ENCODE peak calls at places on chromosomes 2 and 18, in ten cellular contexts. One of them, this sample, is unnamed.

GRCh38 chr2:207163815-207164747 is 1.7 kb downstream of the KLF7 start:
- DNase-seq in choroid plexus epithelial cell: peak
- DNase-seq in neural progenitor cell: peak
- DNase-seq in cardiac muscle cell: peak
- DNase-seq in heart right ventricle: peak
- DNase-seq in GM23338: peak
- DNase-seq in MCF 10A: peak
- DNase-seq in osteocyte: no peak
- DNase-seq in astrocyte: peak
- DNase-seq in tibial artery: peak
- DNase-seq in this sample: peak

GRCh38 chr2:105328281-105329196 is 996 bp downstream of the TGFBRAP1 start:
- DNase-seq in choroid plexus epithelial cell: peak
- DNase-seq in neural progenitor cell: no peak
- DNase-seq in cardiac muscle cell: no peak
- DNase-seq in heart right ventricle: no peak
- DNase-seq in GM23338: peak
- DNase-seq in MCF 10A: peak
- DNase-seq in osteocyte: no peak
- DNase-seq in astrocyte: no peak
- DNase-seq in tibial artery: peak
- DNase-seq in this sample: no peak

GRCh38 chr2:133303150-133303549 is 265.1 kb downstream of the NCKAP5 start:
- DNase-seq in choroid plexus epithelial cell: peak
- DNase-seq in neural progenitor cell: no peak
- DNase-seq in cardiac muscle cell: no peak
- DNase-seq in heart right ventricle: no peak
- DNase-seq in GM23338: no peak
- DNase-seq in MCF 10A: no peak
- DNase-seq in osteocyte: no peak
- DNase-seq in astrocyte: peak
- DNase-seq in tibial artery: no peak
- DNase-seq in this sample: no peak

GRCh38 chr2:19355931-19356544 is 2.4 kb downstream of the OSR1 start:
- DNase-seq in choroid plexus epithelial cell: peak
- DNase-seq in neural progenitor cell: peak
- DNase-seq in cardiac muscle cell: no peak
- DNase-seq in heart right ventricle: no peak
- DNase-seq in GM23338: peak
- DNase-seq in MCF 10A: no peak
- DNase-seq in osteocyte: peak
- DNase-seq in astrocyte: no peak
- DNase-seq in tibial artery: no peak
- DNase-seq in this sample: no peak

GRCh38 chr2:99576775-99577174 is 87.0 kb upstream of the REV1 start:
- DNase-seq in choroid plexus epithelial cell: no peak
- DNase-seq in neural progenitor cell: no peak
- DNase-seq in cardiac muscle cell: no peak
- DNase-seq in heart right ventricle: no peak
- DNase-seq in GM23338: no peak
- DNase-seq in MCF 10A: no peak
- DNase-seq in osteocyte: no peak
- DNase-seq in astrocyte: no peak
- DNase-seq in tibial artery: no peak
- DNase-seq in this sample: no peak

GRCh38 chr18:75754433-75754832 is 326.9 kb upstream of the SMIM21 start:
- DNase-seq in choroid plexus epithelial cell: no peak
- DNase-seq in neural progenitor cell: no peak
- DNase-seq in cardiac muscle cell: no peak
- DNase-seq in heart right ventricle: no peak
- DNase-seq in GM23338: no peak
- DNase-seq in MCF 10A: no peak
- DNase-seq in osteocyte: no peak
- DNase-seq in astrocyte: no peak
- DNase-seq in tibial artery: no peak
- DNase-seq in this sample: no peak

GRCh38 chr18:40939636-40940035 is 1015.4 kb upstream of the PIK3C3 start:
- DNase-seq in choroid plexus epithelial cell: no peak
- DNase-seq in neural progenitor cell: peak
- DNase-seq in cardiac muscle cell: no peak
- DNase-seq in heart right ventricle: no peak
- DNase-seq in GM23338: no peak
- DNase-seq in MCF 10A: no peak
- DNase-seq in osteocyte: no peak
- DNase-seq in astrocyte: no peak
- DNase-seq in tibial artery: no peak
- DNase-seq in this sample: no peak

GRCh38 chr2:128198666-128199065 is 107.7 kb downstream of the UGGT1 start:
- DNase-seq in choroid plexus epithelial cell: peak
- DNase-seq in neural progenitor cell: no peak
- DNase-seq in cardiac muscle cell: peak
- DNase-seq in heart right ventricle: peak
- DNase-seq in GM23338: no peak
- DNase-seq in MCF 10A: no peak
- DNase-seq in osteocyte: no peak
- DNase-seq in astrocyte: no peak
- DNase-seq in tibial artery: no peak
- DNase-seq in this sample: no peak

GRCh38 chr2:70887550-70888229 is 48.0 kb upstream of the ATP6V1B1 start:
- DNase-seq in choroid plexus epithelial cell: no peak
- DNase-seq in neural progenitor cell: peak
- DNase-seq in cardiac muscle cell: peak
- DNase-seq in heart right ventricle: peak
- DNase-seq in GM23338: peak
- DNase-seq in MCF 10A: no peak
- DNase-seq in osteocyte: peak
- DNase-seq in astrocyte: no peak
- DNase-seq in tibial artery: no peak
- DNase-seq in this sample: no peak

GRCh38 chr2:188091235-188091634 is 200.4 kb upstream of the GULP1 start:
- DNase-seq in choroid plexus epithelial cell: no peak
- DNase-seq in neural progenitor cell: no peak
- DNase-seq in cardiac muscle cell: peak
- DNase-seq in heart right ventricle: no peak
- DNase-seq in GM23338: no peak
- DNase-seq in MCF 10A: no peak
- DNase-seq in osteocyte: no peak
- DNase-seq in astrocyte: no peak
- DNase-seq in tibial artery: no peak
- DNase-seq in this sample: no peak

GRCh38 chr2:207159002-207159401 is 6.7 kb downstream of the KLF7 start:
- DNase-seq in choroid plexus epithelial cell: no peak
- DNase-seq in neural progenitor cell: no peak
- DNase-seq in cardiac muscle cell: no peak
- DNase-seq in heart right ventricle: no peak
- DNase-seq in GM23338: no peak
- DNase-seq in MCF 10A: no peak
- DNase-seq in osteocyte: no peak
- DNase-seq in astrocyte: no peak
- DNase-seq in tibial artery: no peak
- DNase-seq in this sample: no peak

DNA sequence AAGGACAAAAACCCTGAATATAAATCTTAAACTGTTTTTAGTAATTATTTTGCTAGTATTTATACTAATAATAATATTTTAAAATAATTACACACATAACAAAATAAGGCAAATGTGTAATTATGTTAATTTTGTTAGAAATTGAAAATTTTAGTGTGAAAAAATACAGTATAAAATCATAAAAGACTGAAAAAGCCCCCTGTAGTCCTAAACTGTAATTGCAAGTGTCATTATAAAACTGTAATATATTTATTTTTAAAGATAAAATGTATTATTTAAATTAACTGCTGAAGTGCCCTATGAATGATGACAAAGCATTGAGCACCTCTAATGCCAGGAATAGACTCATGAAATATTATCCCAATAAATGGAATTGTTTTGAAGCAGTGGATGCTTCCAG is 1117.7 kb downstream of the CBLN2 start:
- DNase-seq in choroid plexus epithelial cell: peak
- DNase-seq in neural progenitor cell: no peak
- DNase-seq in cardiac muscle cell: no peak
- DNase-seq in heart right ventricle: no peak
- DNase-seq in GM23338: no peak
- DNase-seq in MCF 10A: no peak
- DNase-seq in osteocyte: no peak
- DNase-seq in astrocyte: no peak
- DNase-seq in tibial artery: no peak
- DNase-seq in this sample: no peak
- TF ChIP-seq CTCF in choroid plexus epithelial cell: peak
- TF ChIP-seq CTCF in neural progenitor cell: no peak
- TF ChIP-seq CTCF in cardiac muscle cell: peak
- TF ChIP-seq CTCF in heart right ventricle: peak
- TF ChIP-seq CTCF in GM23338: no peak
- TF ChIP-seq CTCF in MCF 10A: no peak
- TF ChIP-seq CTCF in osteocyte: no peak
- TF ChIP-seq CTCF in astrocyte: no peak
- TF ChIP-seq CTCF in tibial artery: no peak
- TF ChIP-seq CTCF in this sample: no peak

GRCh38 chr2:41867553-41867952 is 180.3 kb upstream of the PKDCC start:
- DNase-seq in choroid plexus epithelial cell: peak
- DNase-seq in neural progenitor cell: no peak
- DNase-seq in cardiac muscle cell: no peak
- DNase-seq in heart right ventricle: no peak
- DNase-seq in GM23338: no peak
- DNase-seq in MCF 10A: no peak
- DNase-seq in osteocyte: no peak
- DNase-seq in astrocyte: no peak
- DNase-seq in tibial artery: no peak
- DNase-seq in this sample: no peak

GRCh38 chr2:41870257-41870570 is 177.6 kb upstream of the PKDCC start:
- DNase-seq in choroid plexus epithelial cell: no peak
- DNase-seq in neural progenitor cell: no peak
- DNase-seq in cardiac muscle cell: no peak
- DNase-seq in heart right ventricle: no peak
- DNase-seq in GM23338: no peak
- DNase-seq in MCF 10A: no peak
- DNase-seq in osteocyte: no peak
- DNase-seq in astrocyte: no peak
- DNase-seq in tibial artery: no peak
- DNase-seq in this sample: no peak

GRCh38 chr2:41872646-41873045 is 175.2 kb upstream of the PKDCC start:
- DNase-seq in choroid plexus epithelial cell: peak
- DNase-seq in neural progenitor cell: no peak
- DNase-seq in cardiac muscle cell: no peak
- DNase-seq in heart right ventricle: no peak
- DNase-seq in GM23338: no peak
- DNase-seq in MCF 10A: no peak
- DNase-seq in osteocyte: no peak
- DNase-seq in astrocyte: peak
- DNase-seq in tibial artery: no peak
- DNase-seq in this sample: no peak

GRCh38 chr2:41870948-41871522 is 176.8 kb upstream of the PKDCC start:
- DNase-seq in choroid plexus epithelial cell: peak
- DNase-seq in neural progenitor cell: peak
- DNase-seq in cardiac muscle cell: peak
- DNase-seq in heart right ventricle: peak
- DNase-seq in GM23338: peak
- DNase-seq in MCF 10A: no peak
- DNase-seq in osteocyte: no peak
- DNase-seq in astrocyte: peak
- DNase-seq in tibial artery: peak
- DNase-seq in this sample: no peak

DNA sequence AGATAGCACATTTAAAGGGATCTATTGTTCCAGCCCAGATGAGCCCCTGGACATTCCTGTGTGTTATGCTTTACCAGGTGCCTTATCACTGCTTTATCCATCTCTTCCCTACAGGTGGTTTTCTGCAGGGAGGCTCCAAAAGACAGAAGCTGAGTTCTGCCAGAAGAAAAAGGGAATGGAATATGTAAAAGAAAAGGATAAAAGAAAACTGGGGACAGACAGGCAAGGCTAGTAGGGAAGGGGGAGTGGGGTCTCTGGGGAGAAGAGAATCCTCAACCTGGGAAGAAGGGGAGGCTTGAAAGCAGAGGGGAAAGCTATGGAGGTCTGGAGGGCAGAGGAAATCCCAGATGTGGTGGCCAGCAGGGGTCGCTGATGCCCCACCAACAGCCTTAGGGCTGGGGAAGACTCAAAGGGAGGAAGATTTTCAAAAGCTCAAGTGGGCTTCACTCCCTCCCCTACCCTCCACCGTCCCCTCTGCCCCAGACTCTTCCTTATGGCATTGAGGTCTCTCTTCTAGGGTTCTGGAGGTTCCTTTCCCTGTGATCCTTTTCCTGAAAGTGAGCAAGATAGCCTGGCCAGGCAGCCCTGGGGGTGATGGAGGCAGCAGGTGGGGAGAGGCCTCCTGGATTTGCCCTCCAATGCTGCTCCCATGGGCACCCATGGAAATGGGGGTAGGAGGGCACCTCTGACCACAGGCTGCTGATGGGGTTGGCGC is 178.1 kb upstream of the PKDCC start:
- DNase-seq in choroid plexus epithelial cell: peak
- DNase-seq in neural progenitor cell: peak
- DNase-seq in cardiac muscle cell: peak
- DNase-seq in heart right ventricle: peak
- DNase-seq in GM23338: peak
- DNase-seq in MCF 10A: peak
- DNase-seq in osteocyte: peak
- DNase-seq in astrocyte: no peak
- DNase-seq in tibial artery: peak
- DNase-seq in this sample: no peak
- TF ChIP-seq CTCF in choroid plexus epithelial cell: peak
- TF ChIP-seq CTCF in neural progenitor cell: peak
- TF ChIP-seq CTCF in cardiac muscle cell: peak
- TF ChIP-seq CTCF in heart right ventricle: peak
- TF ChIP-seq CTCF in GM23338: peak
- TF ChIP-seq CTCF in MCF 10A: peak
- TF ChIP-seq CTCF in osteocyte: peak
- TF ChIP-seq CTCF in astrocyte: peak
- TF ChIP-seq CTCF in tibial artery: peak
- TF ChIP-seq CTCF in this sample: peak

DNA sequence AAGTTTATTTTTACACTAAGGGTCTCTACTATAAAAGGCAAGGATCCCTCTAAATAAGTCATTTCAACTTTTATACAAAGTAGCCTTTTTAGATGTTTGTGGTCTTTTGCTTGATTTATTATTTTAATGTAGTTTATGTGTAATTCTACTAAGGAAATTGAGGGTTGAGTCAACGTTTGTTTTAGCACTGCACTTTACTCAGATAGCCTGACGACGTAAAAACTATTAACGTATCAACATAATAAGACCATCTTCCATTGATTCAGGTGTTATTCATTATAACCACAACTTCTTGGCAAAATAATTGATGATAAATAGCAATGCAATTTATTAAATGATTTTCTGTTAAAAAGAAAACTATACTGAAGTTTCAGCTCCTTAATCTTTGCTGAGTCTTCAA is 1103.6 kb upstream of the ACVR2A start:
- DNase-seq in choroid plexus epithelial cell: no peak
- DNase-seq in neural progenitor cell: no peak
- DNase-seq in cardiac muscle cell: no peak
- DNase-seq in heart right ventricle: no peak
- DNase-seq in GM23338: no peak
- DNase-seq in MCF 10A: no peak
- DNase-seq in osteocyte: no peak
- DNase-seq in astrocyte: no peak
- DNase-seq in tibial artery: no peak
- DNase-seq in this sample: no peak
- TF ChIP-seq CTCF in choroid plexus epithelial cell: no peak
- TF ChIP-seq CTCF in neural progenitor cell: no peak
- TF ChIP-seq CTCF in cardiac muscle cell: no peak
- TF ChIP-seq CTCF in heart right ventricle: no peak
- TF ChIP-seq CTCF in GM23338: no peak
- TF ChIP-seq CTCF in MCF 10A: no peak
- TF ChIP-seq CTCF in osteocyte: no peak
- TF ChIP-seq CTCF in astrocyte: no peak
- TF ChIP-seq CTCF in tibial artery: no peak
- TF ChIP-seq CTCF in this sample: no peak

GRCh38 chr2:127105656-127106456 is 1.1 kb downstream of the BIN1 start:
- DNase-seq in choroid plexus epithelial cell: peak
- DNase-seq in neural progenitor cell: peak
- DNase-seq in cardiac muscle cell: peak
- DNase-seq in heart right ventricle: peak
- DNase-seq in GM23338: peak
- DNase-seq in MCF 10A: no peak
- DNase-seq in osteocyte: no peak
- DNase-seq in astrocyte: peak
- DNase-seq in tibial artery: no peak
- DNase-seq in this sample: no peak
- TF ChIP-seq CTCF in choroid plexus epithelial cell: no peak
- TF ChIP-seq CTCF in neural progenitor cell: no peak
- TF ChIP-seq CTCF in cardiac muscle cell: peak
- TF ChIP-seq CTCF in heart right ventricle: no peak
- TF ChIP-seq CTCF in GM23338: no peak
- TF ChIP-seq CTCF in MCF 10A: no peak
- TF ChIP-seq CTCF in osteocyte: no peak
- TF ChIP-seq CTCF in astrocyte: no peak
- TF ChIP-seq CTCF in tibial artery: no peak
- TF ChIP-seq CTCF in this sample: no peak